ENCODE peak calls at places on chromosomes 5 and 9, in ten cellular contexts. One of them, this sample, is unnamed.

GRCh38 chr5:103260951-103261350 is 2.4 kb downstream of the MACIR start:
- DNase-seq in uterus: no peak
- DNase-seq in CD8-positive, alpha-beta T cell: no peak
- DNase-seq in neural progenitor cell: no peak
- DNase-seq in kidney: no peak
- DNase-seq in tibial nerve: no peak
- DNase-seq in tibial artery: no peak
- DNase-seq in esophagus squamous epithelium: no peak
- DNase-seq in HFFc6: no peak
- DNase-seq in NB4: no peak
- DNase-seq in this sample: no peak

GRCh38 chr9:87498046-87498815 is 564 bp downstream of the DAPK1 start:
- DNase-seq in uterus: peak; percentile 30
- DNase-seq in CD8-positive, alpha-beta T cell: no peak
- DNase-seq in neural progenitor cell: peak; percentile 83
- DNase-seq in kidney: peak; percentile 89
- DNase-seq in tibial nerve: no peak
- DNase-seq in tibial artery: no peak
- DNase-seq in esophagus squamous epithelium: no peak
- DNase-seq in HFFc6: no peak
- DNase-seq in NB4: no peak
- DNase-seq in this sample: peak; percentile 75

GRCh38 chr9:93677061-93677571 is 100.7 kb downstream of the PHF2 start:
- DNase-seq in uterus: peak; percentile 12
- DNase-seq in CD8-positive, alpha-beta T cell: no peak
- DNase-seq in neural progenitor cell: no peak
- DNase-seq in kidney: peak; percentile 51
- DNase-seq in tibial nerve: no peak
- DNase-seq in tibial artery: peak; percentile 14
- DNase-seq in esophagus squamous epithelium: no peak
- DNase-seq in HFFc6: no peak
- DNase-seq in NB4: no peak
- DNase-seq in this sample: peak; percentile 12

GRCh38 chr9:69085523-69086283 is 50.2 kb downstream of the FXN start:
- DNase-seq in uterus: no peak
- DNase-seq in CD8-positive, alpha-beta T cell: no peak
- DNase-seq in neural progenitor cell: no peak
- DNase-seq in kidney: no peak
- DNase-seq in tibial nerve: peak; percentile 18
- DNase-seq in tibial artery: no peak
- DNase-seq in esophagus squamous epithelium: no peak
- DNase-seq in HFFc6: no peak
- DNase-seq in NB4: no peak
- DNase-seq in this sample: no peak

GRCh38 chr5:157473383-157474370 is 13.7 kb downstream of the NIPAL4 start:
- DNase-seq in uterus: no peak
- DNase-seq in CD8-positive, alpha-beta T cell: no peak
- DNase-seq in neural progenitor cell: no peak
- DNase-seq in kidney: no peak
- DNase-seq in tibial nerve: no peak
- DNase-seq in tibial artery: no peak
- DNase-seq in esophagus squamous epithelium: no peak
- DNase-seq in HFFc6: peak; percentile 87
- DNase-seq in NB4: peak; percentile 31
- DNase-seq in this sample: no peak

GRCh38 chr9:5817776-5818336 is 15.1 kb downstream of the ERMP1 start:
- DNase-seq in uterus: no peak
- DNase-seq in CD8-positive, alpha-beta T cell: no peak
- DNase-seq in neural progenitor cell: no peak
- DNase-seq in kidney: no peak
- DNase-seq in tibial nerve: no peak
- DNase-seq in tibial artery: no peak
- DNase-seq in esophagus squamous epithelium: no peak
- DNase-seq in HFFc6: peak; percentile 62
- DNase-seq in NB4: peak; percentile 32
- DNase-seq in this sample: no peak

GRCh38 chr5:51396797-51397196 is 13.5 kb downstream of the ISL1 start:
- DNase-seq in uterus: no peak
- DNase-seq in CD8-positive, alpha-beta T cell: no peak
- DNase-seq in neural progenitor cell: no peak
- DNase-seq in kidney: no peak
- DNase-seq in tibial nerve: no peak
- DNase-seq in tibial artery: no peak
- DNase-seq in esophagus squamous epithelium: no peak
- DNase-seq in HFFc6: peak; percentile 40
- DNase-seq in NB4: no peak
- DNase-seq in this sample: no peak

GRCh38 chr9:134822541-134822940 is 58.1 kb upstream of the FCN2 start:
- DNase-seq in uterus: no peak
- DNase-seq in CD8-positive, alpha-beta T cell: no peak
- DNase-seq in neural progenitor cell: no peak
- DNase-seq in kidney: no peak
- DNase-seq in tibial nerve: no peak
- DNase-seq in tibial artery: no peak
- DNase-seq in esophagus squamous epithelium: no peak
- DNase-seq in HFFc6: no peak
- DNase-seq in NB4: no peak
- DNase-seq in this sample: no peak

GRCh38 chr9:114016629-114017423 is 61.3 kb downstream of the AMBP start:
- DNase-seq in uterus: peak; percentile 7
- DNase-seq in CD8-positive, alpha-beta T cell: no peak
- DNase-seq in neural progenitor cell: no peak
- DNase-seq in kidney: peak; percentile 45
- DNase-seq in tibial nerve: peak; percentile 2
- DNase-seq in tibial artery: no peak
- DNase-seq in esophagus squamous epithelium: no peak
- DNase-seq in HFFc6: no peak
- DNase-seq in NB4: no peak
- DNase-seq in this sample: no peak

GRCh38 chr5:125032286-125032685 is 285.8 kb upstream of the ZNF608 start:
- DNase-seq in uterus: no peak
- DNase-seq in CD8-positive, alpha-beta T cell: no peak
- DNase-seq in neural progenitor cell: no peak
- DNase-seq in kidney: no peak
- DNase-seq in tibial nerve: no peak
- DNase-seq in tibial artery: no peak
- DNase-seq in esophagus squamous epithelium: no peak
- DNase-seq in HFFc6: no peak
- DNase-seq in NB4: no peak
- DNase-seq in this sample: no peak

GRCh38 chr5:136805466-136805865 is 440.1 kb upstream of the TRPC7 start:
- DNase-seq in uterus: no peak
- DNase-seq in CD8-positive, alpha-beta T cell: no peak
- DNase-seq in neural progenitor cell: no peak
- DNase-seq in kidney: no peak
- DNase-seq in tibial nerve: no peak
- DNase-seq in tibial artery: no peak
- DNase-seq in esophagus squamous epithelium: no peak
- DNase-seq in HFFc6: no peak
- DNase-seq in NB4: no peak
- DNase-seq in this sample: no peak

GRCh38 chr5:136799806-136800372 is 434.5 kb upstream of the TRPC7 start:
- DNase-seq in uterus: no peak
- DNase-seq in CD8-positive, alpha-beta T cell: no peak
- DNase-seq in neural progenitor cell: no peak
- DNase-seq in kidney: no peak
- DNase-seq in tibial nerve: no peak
- DNase-seq in tibial artery: no peak
- DNase-seq in esophagus squamous epithelium: no peak
- DNase-seq in HFFc6: peak; percentile 39
- DNase-seq in NB4: no peak
- DNase-seq in this sample: no peak

GRCh38 chr5:136802382-136802781 is 437.0 kb upstream of the TRPC7 start:
- DNase-seq in uterus: no peak
- DNase-seq in CD8-positive, alpha-beta T cell: no peak
- DNase-seq in neural progenitor cell: peak; percentile 20
- DNase-seq in kidney: no peak
- DNase-seq in tibial nerve: peak; percentile 28
- DNase-seq in tibial artery: no peak
- DNase-seq in esophagus squamous epithelium: no peak
- DNase-seq in HFFc6: peak; percentile 25
- DNase-seq in NB4: peak; percentile 2
- DNase-seq in this sample: no peak
- TF ChIP-seq CTCF in uterus: no peak
- TF ChIP-seq CTCF in CD8-positive, alpha-beta T cell: no peak
- TF ChIP-seq CTCF in neural progenitor cell: peak; percentile 57
- TF ChIP-seq CTCF in kidney: peak; percentile 14
- TF ChIP-seq CTCF in tibial nerve: no peak
- TF ChIP-seq CTCF in tibial artery: peak; percentile 15
- TF ChIP-seq CTCF in esophagus squamous epithelium: peak; percentile 41
- TF ChIP-seq CTCF in HFFc6: peak; percentile 72
- TF ChIP-seq CTCF in NB4: no peak
- TF ChIP-seq CTCF in this sample: no peak

DNA sequence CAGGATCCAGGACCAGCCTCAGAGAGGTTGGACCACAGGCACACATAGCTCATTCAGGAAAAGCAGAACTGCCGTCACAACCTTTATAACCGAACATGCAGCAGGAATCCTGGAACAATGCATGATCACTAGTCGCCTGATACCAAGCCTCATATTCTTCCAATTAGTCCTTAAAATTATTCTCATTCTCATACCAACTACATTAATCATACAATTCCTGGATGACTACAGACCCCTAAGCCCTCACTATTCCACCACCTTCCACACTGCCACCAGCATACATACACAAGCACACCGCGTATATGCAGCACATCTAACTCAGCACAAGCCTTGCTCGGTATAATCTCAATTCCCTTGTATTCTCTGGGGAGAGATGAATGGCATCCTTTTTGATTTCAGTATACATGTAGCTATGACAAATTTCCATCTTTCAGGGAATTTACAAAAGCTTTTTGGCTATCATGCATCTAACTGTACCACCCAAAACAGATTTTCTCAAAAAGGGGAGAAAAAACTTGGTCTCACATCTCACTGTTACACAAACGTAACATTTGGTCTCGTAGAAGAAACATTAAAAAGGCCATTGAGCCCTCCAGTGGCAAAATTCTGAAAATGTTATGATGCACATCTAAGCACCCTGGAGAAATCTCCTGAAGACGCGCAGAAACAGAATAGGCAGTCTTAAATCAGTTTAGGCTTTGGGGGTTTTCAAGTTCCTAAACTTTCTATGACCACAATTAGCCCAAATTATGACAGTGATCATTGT is 46.2 kb downstream of the MCTP1 start:
- DNase-seq in uterus: no peak
- DNase-seq in CD8-positive, alpha-beta T cell: no peak
- DNase-seq in neural progenitor cell: no peak
- DNase-seq in kidney: no peak
- DNase-seq in tibial nerve: no peak
- DNase-seq in tibial artery: no peak
- DNase-seq in esophagus squamous epithelium: no peak
- DNase-seq in HFFc6: no peak
- DNase-seq in NB4: peak; percentile 51
- DNase-seq in this sample: no peak
- TF ChIP-seq CTCF in uterus: no peak
- TF ChIP-seq CTCF in CD8-positive, alpha-beta T cell: no peak
- TF ChIP-seq CTCF in neural progenitor cell: peak; percentile 17
- TF ChIP-seq CTCF in kidney: no peak
- TF ChIP-seq CTCF in tibial nerve: peak; percentile 25
- TF ChIP-seq CTCF in tibial artery: no peak
- TF ChIP-seq CTCF in esophagus squamous epithelium: peak; percentile 16
- TF ChIP-seq CTCF in HFFc6: peak; percentile 69
- TF ChIP-seq CTCF in NB4: peak; percentile 26
- TF ChIP-seq CTCF in this sample: no peak

DNA sequence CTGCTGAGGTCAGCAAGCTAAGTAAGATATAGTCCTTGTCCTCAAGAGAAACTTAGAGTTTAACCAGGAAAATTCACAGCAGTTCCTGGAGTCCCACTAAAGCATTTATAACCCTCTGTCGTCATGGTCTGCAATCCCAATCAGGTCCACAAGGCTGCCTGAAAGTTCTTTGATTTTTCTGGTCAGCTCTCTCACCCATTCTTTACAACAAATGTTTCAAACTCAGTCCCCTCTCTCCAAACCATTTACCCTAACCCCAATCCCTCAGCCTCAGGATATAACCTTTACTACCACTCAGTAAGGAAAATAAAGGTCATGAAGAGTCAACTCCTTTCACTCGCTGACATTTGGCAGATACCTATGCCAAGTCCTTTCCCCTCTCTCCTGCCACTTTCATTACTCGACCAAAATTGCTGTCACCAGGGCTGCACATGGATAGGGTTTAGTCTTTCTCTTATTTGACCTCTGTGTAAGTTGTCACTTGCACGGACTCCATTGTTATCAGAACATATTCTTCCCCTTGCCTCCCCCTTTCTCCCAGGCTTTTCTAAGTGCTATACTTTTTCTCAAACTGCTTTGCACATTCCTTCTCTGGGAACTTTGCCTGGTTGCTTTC is 936.6 kb downstream of the NR2F1-AS1 start:
- DNase-seq in uterus: no peak
- DNase-seq in CD8-positive, alpha-beta T cell: no peak
- DNase-seq in neural progenitor cell: peak; percentile 21
- DNase-seq in kidney: no peak
- DNase-seq in tibial nerve: no peak
- DNase-seq in tibial artery: no peak
- DNase-seq in esophagus squamous epithelium: no peak
- DNase-seq in HFFc6: no peak
- DNase-seq in NB4: no peak
- DNase-seq in this sample: no peak
- TF ChIP-seq CTCF in uterus: no peak
- TF ChIP-seq CTCF in CD8-positive, alpha-beta T cell: no peak
- TF ChIP-seq CTCF in neural progenitor cell: peak; percentile 40
- TF ChIP-seq CTCF in kidney: no peak
- TF ChIP-seq CTCF in tibial nerve: no peak
- TF ChIP-seq CTCF in tibial artery: no peak
- TF ChIP-seq CTCF in esophagus squamous epithelium: no peak
- TF ChIP-seq CTCF in HFFc6: peak; percentile 25
- TF ChIP-seq CTCF in NB4: no peak
- TF ChIP-seq CTCF in this sample: peak; percentile 18

GRCh38 chr5:111201705-111202104 is 22.5 kb upstream of the CAMK4 start:
- DNase-seq in uterus: no peak
- DNase-seq in CD8-positive, alpha-beta T cell: no peak
- DNase-seq in neural progenitor cell: no peak
- DNase-seq in kidney: no peak
- DNase-seq in tibial nerve: no peak
- DNase-seq in tibial artery: no peak
- DNase-seq in esophagus squamous epithelium: no peak
- DNase-seq in HFFc6: no peak
- DNase-seq in NB4: no peak
- DNase-seq in this sample: no peak
- TF ChIP-seq CTCF in uterus: no peak
- TF ChIP-seq CTCF in CD8-positive, alpha-beta T cell: no peak
- TF ChIP-seq CTCF in neural progenitor cell: no peak
- TF ChIP-seq CTCF in kidney: no peak
- TF ChIP-seq CTCF in tibial nerve: no peak
- TF ChIP-seq CTCF in tibial artery: no peak
- TF ChIP-seq CTCF in esophagus squamous epithelium: no peak
- TF ChIP-seq CTCF in HFFc6: no peak
- TF ChIP-seq CTCF in NB4: no peak
- TF ChIP-seq CTCF in this sample: no peak

This sample was measured in glutamatergic neuron.